ENCODE peak calls at places on chromosomes 13 and 19, in six cellular contexts. One of them, this sample, is unnamed. For H3K4me1, the result is how much of the 10 kb centered on the place peaks cover.

GRCh38 chr19:40673377-40673776 is 17.1 kb downstream of the NUMBL start:
- DNase-seq in colonic mucosa: no peak
- DNase-seq in transverse colon: no peak
- DNase-seq in stomach: no peak
- DNase-seq in body of pancreas: no peak
- DNase-seq in heart right ventricle: no peak
- DNase-seq in this sample: no peak

GRCh38 chr13:48110930-48111721 is 16.2 kb upstream of the MED4 start:
- DNase-seq in colonic mucosa: no peak
- DNase-seq in transverse colon: no peak
- DNase-seq in stomach: no peak
- DNase-seq in body of pancreas: peak
- DNase-seq in heart right ventricle: peak
- DNase-seq in this sample: no peak

GRCh38 chr19:46654621-46655152 is 6.3 kb downstream of the DACT3 start:
- DNase-seq in colonic mucosa: no peak
- DNase-seq in transverse colon: no peak
- DNase-seq in stomach: no peak
- DNase-seq in body of pancreas: no peak
- DNase-seq in heart right ventricle: no peak
- DNase-seq in this sample: no peak

GRCh38 chr19:16581971-16582343 is 9.7 kb upstream of the SLC35E1 start:
- DNase-seq in colonic mucosa: no peak
- DNase-seq in transverse colon: no peak
- DNase-seq in stomach: no peak
- DNase-seq in body of pancreas: no peak
- DNase-seq in heart right ventricle: no peak
- DNase-seq in this sample: no peak

GRCh38 chr13:105446197-105446596 is 1089.3 kb downstream of the EFNB2 start:
- DNase-seq in colonic mucosa: no peak
- DNase-seq in transverse colon: no peak
- DNase-seq in stomach: no peak
- DNase-seq in body of pancreas: no peak
- DNase-seq in heart right ventricle: no peak
- DNase-seq in this sample: no peak

GRCh38 chr19:38705197-38706019 is 38.9 kb downstream of the CAPN12 start:
- DNase-seq in colonic mucosa: no peak
- DNase-seq in transverse colon: no peak
- DNase-seq in stomach: no peak
- DNase-seq in body of pancreas: no peak
- DNase-seq in heart right ventricle: peak
- DNase-seq in this sample: no peak

GRCh38 chr13:102903659-102904407 is 58.0 kb downstream of the ERCC5 start:
- DNase-seq in colonic mucosa: no peak
- DNase-seq in transverse colon: no peak
- DNase-seq in stomach: no peak
- DNase-seq in body of pancreas: no peak
- DNase-seq in heart right ventricle: no peak
- DNase-seq in this sample: no peak

GRCh38 chr13:41505209-41505835 is 48.0 kb downstream of the RGCC start:
- DNase-seq in colonic mucosa: no peak
- DNase-seq in transverse colon: no peak
- DNase-seq in stomach: no peak
- DNase-seq in body of pancreas: no peak
- DNase-seq in heart right ventricle: no peak
- DNase-seq in this sample: no peak

GRCh38 chr19:17470204-17470841 is at the start of gene SLC27A1:
- DNase-seq in colonic mucosa: peak
- DNase-seq in transverse colon: peak
- DNase-seq in stomach: peak
- DNase-seq in body of pancreas: peak
- DNase-seq in heart right ventricle: peak
- DNase-seq in this sample: peak

GRCh38 chr13:41942462-41943094 is 18.3 kb downstream of the VWA8 start:
- DNase-seq in colonic mucosa: no peak
- DNase-seq in transverse colon: no peak
- DNase-seq in stomach: no peak
- DNase-seq in body of pancreas: no peak
- DNase-seq in heart right ventricle: no peak
- DNase-seq in this sample: no peak

GRCh38 chr13:89076622-89077021 is 1405.5 kb downstream of the SLITRK5 start:
- DNase-seq in colonic mucosa: no peak
- DNase-seq in transverse colon: no peak
- DNase-seq in stomach: no peak
- DNase-seq in body of pancreas: no peak
- DNase-seq in heart right ventricle: no peak
- DNase-seq in this sample: no peak

GRCh38 chr19:35937345-35938281 is 1.4 kb downstream of the LRFN3 start:
- DNase-seq in colonic mucosa: no peak
- DNase-seq in transverse colon: no peak
- DNase-seq in stomach: no peak
- DNase-seq in body of pancreas: peak
- DNase-seq in heart right ventricle: no peak
- DNase-seq in this sample: no peak

GRCh38 chr19:16160943-16161560 is 12.3 kb downstream of the CIB3 start:
- DNase-seq in colonic mucosa: peak
- DNase-seq in transverse colon: peak
- DNase-seq in stomach: no peak
- DNase-seq in body of pancreas: no peak
- DNase-seq in heart right ventricle: no peak
- DNase-seq in this sample: no peak

GRCh38 chr13:50989476-50989875 is 79.9 kb downstream of the RNASEH2B start:
- DNase-seq in colonic mucosa: no peak
- DNase-seq in transverse colon: no peak
- DNase-seq in stomach: no peak
- DNase-seq in body of pancreas: no peak
- DNase-seq in heart right ventricle: no peak
- DNase-seq in this sample: no peak

GRCh38 chr13:48411281-48412099 is 1.4 kb downstream of the LPAR6 start:
- DNase-seq in colonic mucosa: peak
- DNase-seq in transverse colon: no peak
- DNase-seq in stomach: no peak
- DNase-seq in body of pancreas: no peak
- DNase-seq in heart right ventricle: no peak
- DNase-seq in this sample: no peak

GRCh38 chr19:10009714-10010224 is 535 bp downstream of the COL5A3 start:
- DNase-seq in colonic mucosa: no peak
- DNase-seq in transverse colon: no peak
- DNase-seq in stomach: no peak
- DNase-seq in body of pancreas: no peak
- DNase-seq in heart right ventricle: no peak
- DNase-seq in this sample: no peak

GRCh38 chr19:40549007-40549708 is 27.5 kb upstream of the SHKBP1 start:
- DNase-seq in colonic mucosa: peak
- DNase-seq in transverse colon: peak
- DNase-seq in stomach: peak
- DNase-seq in body of pancreas: peak
- DNase-seq in heart right ventricle: peak
- DNase-seq in this sample: peak

GRCh38 chr19:11435833-11436313 is 438 bp downstream of the PRKCSH start:
- DNase-seq in colonic mucosa: peak
- DNase-seq in transverse colon: peak
- DNase-seq in stomach: no peak
- DNase-seq in body of pancreas: no peak
- DNase-seq in heart right ventricle: no peak
- DNase-seq in this sample: no peak

GRCh38 chr13:110047511-110047910 is 259.4 kb downstream of the COL4A1 start:
- DNase-seq in colonic mucosa: peak
- DNase-seq in transverse colon: no peak
- DNase-seq in stomach: peak
- DNase-seq in body of pancreas: peak
- DNase-seq in heart right ventricle: peak
- DNase-seq in this sample: no peak

DNA sequence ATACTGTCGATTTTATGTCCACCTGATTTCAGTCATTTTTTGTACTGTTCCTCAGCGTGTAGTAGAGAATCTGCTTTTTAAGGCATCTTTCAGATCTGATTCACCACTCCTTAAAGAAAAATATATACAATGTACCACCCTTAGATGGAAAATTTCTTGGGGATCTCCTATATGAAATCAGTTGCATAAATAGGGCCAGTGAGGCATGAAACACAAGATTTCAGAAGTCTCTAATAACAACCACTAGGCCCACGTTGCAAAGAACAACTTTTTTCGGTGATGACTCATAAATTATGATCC is 1.4 kb downstream of the USP12 start:
- DNase-seq in colonic mucosa: no peak
- DNase-seq in transverse colon: no peak
- DNase-seq in stomach: no peak
- DNase-seq in body of pancreas: no peak
- DNase-seq in heart right ventricle: no peak
- DNase-seq in this sample: no peak
- H3K4me1 ChIP-seq in colonic mucosa: under half
- H3K4me1 ChIP-seq in transverse colon: half or more
- H3K4me1 ChIP-seq in stomach: half or more
- H3K4me1 ChIP-seq in body of pancreas: under half
- H3K4me1 ChIP-seq in heart right ventricle: under half
- H3K4me1 ChIP-seq in this sample: under half

DNA sequence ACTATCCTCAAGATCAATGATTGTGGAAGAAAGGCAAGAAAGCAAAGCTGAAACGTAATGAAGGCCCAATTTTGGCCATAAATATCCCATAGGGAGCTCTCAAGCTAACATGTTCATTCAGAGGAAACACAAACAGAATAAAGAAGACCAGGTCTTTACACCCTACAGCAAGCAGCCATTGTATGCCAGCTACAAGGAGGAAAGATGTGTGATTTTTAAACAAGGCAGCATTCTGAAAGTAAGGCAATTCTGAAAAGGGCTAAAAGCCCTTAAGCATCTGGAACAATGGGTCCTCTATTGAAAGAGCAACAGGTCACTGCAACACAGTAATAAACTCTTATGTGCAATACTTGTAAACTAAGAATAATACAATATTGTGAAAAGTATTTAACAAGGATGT is 1002.4 kb downstream of the SLITRK1 start:
- DNase-seq in colonic mucosa: no peak
- DNase-seq in transverse colon: no peak
- DNase-seq in stomach: no peak
- DNase-seq in body of pancreas: no peak
- DNase-seq in heart right ventricle: no peak
- DNase-seq in this sample: no peak
- H3K27ac ChIP-seq in colonic mucosa: no peak
- H3K27ac ChIP-seq in transverse colon: no peak
- H3K27ac ChIP-seq in stomach: no peak
- H3K27ac ChIP-seq in body of pancreas: no peak
- H3K27ac ChIP-seq in heart right ventricle: no peak
- H3K27ac ChIP-seq in this sample: no peak

DNA sequence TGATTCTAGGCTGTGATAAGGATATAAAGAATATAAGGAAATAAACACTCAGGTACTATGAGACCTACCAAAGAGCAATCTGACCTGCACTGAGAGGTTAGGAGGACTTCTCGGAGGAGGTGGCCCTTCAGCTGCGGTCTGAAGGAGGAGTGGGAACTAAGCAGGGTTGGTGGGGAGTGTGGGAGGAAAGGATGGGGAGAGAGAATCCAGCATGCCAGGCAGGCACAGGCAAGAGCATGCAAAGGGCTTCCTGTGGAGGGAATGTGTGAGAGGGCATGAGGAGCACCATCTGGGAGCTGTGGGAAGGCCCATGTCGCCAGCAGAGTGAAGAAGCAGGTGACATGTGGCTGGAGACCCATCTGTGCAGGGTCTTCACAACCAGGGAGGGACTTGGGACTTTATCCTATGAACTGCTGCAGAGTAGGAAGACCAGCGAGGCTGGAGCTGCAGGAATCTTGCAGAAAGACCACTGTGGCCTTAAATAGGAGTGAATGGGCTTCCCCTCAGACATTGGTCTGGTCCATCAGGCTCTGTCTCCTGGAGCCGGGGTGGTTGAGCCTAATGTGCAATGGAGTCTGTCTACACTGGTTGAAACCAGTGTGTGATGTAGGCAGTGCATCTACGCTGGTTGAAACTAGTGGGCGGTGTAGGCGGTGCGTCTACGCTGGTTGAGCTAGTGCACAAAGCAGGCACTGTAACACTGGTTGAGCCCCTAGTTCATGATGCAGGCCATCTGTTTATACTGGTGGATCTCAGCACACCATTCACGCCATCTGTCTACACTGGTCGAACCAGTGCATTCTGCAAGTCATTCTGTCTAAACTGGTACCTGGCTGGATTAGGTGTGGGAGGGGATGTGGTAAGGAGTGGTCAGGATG is 6.4 kb downstream of the CHST8 start:
- DNase-seq in colonic mucosa: no peak
- DNase-seq in transverse colon: no peak
- DNase-seq in stomach: no peak
- DNase-seq in body of pancreas: no peak
- DNase-seq in heart right ventricle: no peak
- DNase-seq in this sample: no peak
- H3K4me3 ChIP-seq in colonic mucosa: no peak
- H3K4me3 ChIP-seq in transverse colon: no peak
- H3K4me3 ChIP-seq in stomach: no peak
- H3K4me3 ChIP-seq in body of pancreas: no peak
- H3K4me3 ChIP-seq in heart right ventricle: no peak
- H3K4me3 ChIP-seq in this sample: no peak

GRCh38 chr19:41866284-41866683 is 6.2 kb downstream of the RPS19 start:
- DNase-seq in colonic mucosa: no peak
- DNase-seq in transverse colon: no peak
- DNase-seq in stomach: no peak
- DNase-seq in body of pancreas: no peak
- DNase-seq in heart right ventricle: no peak
- DNase-seq in this sample: no peak
- H3K4me1 ChIP-seq in colonic mucosa: under half
- H3K4me1 ChIP-seq in transverse colon: half or more
- H3K4me1 ChIP-seq in stomach: half or more
- H3K4me1 ChIP-seq in body of pancreas: half or more
- H3K4me1 ChIP-seq in heart right ventricle: under half
- H3K4me1 ChIP-seq in this sample: half or more

GRCh38 chr19:640606-641170 is 1.0 kb downstream of the FGF22 start:
- DNase-seq in colonic mucosa: no peak
- DNase-seq in transverse colon: no peak
- DNase-seq in stomach: no peak
- DNase-seq in body of pancreas: no peak
- DNase-seq in heart right ventricle: no peak
- DNase-seq in this sample: no peak
- H3K27ac ChIP-seq in colonic mucosa: no peak
- H3K27ac ChIP-seq in transverse colon: no peak
- H3K27ac ChIP-seq in stomach: no peak
- H3K27ac ChIP-seq in body of pancreas: no peak
- H3K27ac ChIP-seq in heart right ventricle: no peak
- H3K27ac ChIP-seq in this sample: peak